ENCODE peak calls at places on chromosomes 4 and X, in seven cellular contexts. One of them, this sample, is unnamed.
A peak's percentile ranks its signal among the peaks of the same experiment; 100 is the strongest.

GRCh38 chr4:22465996-22466395 is 49.9 kb downstream of the ADGRA3 start:
- DNase-seq in aorta: no peak
- DNase-seq in vagina: no peak
- DNase-seq in Caco-2: no peak
- DNase-seq in heart right ventricle: no peak
- DNase-seq in Kasumi-1: no peak
- DNase-seq in bronchial epithelial cell: no peak
- DNase-seq in this sample: no peak

GRCh38 chr4:67522851-67523671 is 22.2 kb downstream of the CENPC start:
- DNase-seq in aorta: no peak
- DNase-seq in vagina: no peak
- DNase-seq in Caco-2: no peak
- DNase-seq in heart right ventricle: no peak
- DNase-seq in Kasumi-1: no peak
- DNase-seq in bronchial epithelial cell: peak; percentile 78
- DNase-seq in this sample: no peak

GRCh38 chr4:3416270-3416669 is 25.5 kb upstream of the HGFAC start:
- DNase-seq in aorta: peak; percentile 4
- DNase-seq in vagina: no peak
- DNase-seq in Caco-2: peak; percentile 7
- DNase-seq in heart right ventricle: no peak
- DNase-seq in Kasumi-1: no peak
- DNase-seq in bronchial epithelial cell: no peak
- DNase-seq in this sample: no peak

GRCh38 chr4:128715616-128716015 is 93.9 kb upstream of the JADE1 start:
- DNase-seq in aorta: no peak
- DNase-seq in vagina: no peak
- DNase-seq in Caco-2: no peak
- DNase-seq in heart right ventricle: no peak
- DNase-seq in Kasumi-1: no peak
- DNase-seq in bronchial epithelial cell: no peak
- DNase-seq in this sample: no peak

GRCh38 chrX:129925305-129926092 is 19.5 kb downstream of the UTP14A start:
- DNase-seq in aorta: peak; percentile 75
- DNase-seq in vagina: no peak
- DNase-seq in Caco-2: peak; percentile 57
- DNase-seq in heart right ventricle: peak; percentile 40
- DNase-seq in Kasumi-1: peak; percentile 58
- DNase-seq in bronchial epithelial cell: peak; percentile 69
- DNase-seq in this sample: peak; percentile 74

GRCh38 chr4:6772223-6772928 is 10.2 kb upstream of the KIAA0232 start:
- DNase-seq in aorta: no peak
- DNase-seq in vagina: no peak
- DNase-seq in Caco-2: no peak
- DNase-seq in heart right ventricle: no peak
- DNase-seq in Kasumi-1: no peak
- DNase-seq in bronchial epithelial cell: no peak
- DNase-seq in this sample: no peak

GRCh38 chr4:159398236-159398638 is 295.4 kb downstream of the RAPGEF2 start:
- DNase-seq in aorta: no peak
- DNase-seq in vagina: no peak
- DNase-seq in Caco-2: no peak
- DNase-seq in heart right ventricle: no peak
- DNase-seq in Kasumi-1: no peak
- DNase-seq in bronchial epithelial cell: no peak
- DNase-seq in this sample: no peak

GRCh38 chr4:74038161-74039064 is at the start of gene CXCL3:
- DNase-seq in aorta: peak; percentile 89
- DNase-seq in vagina: no peak
- DNase-seq in Caco-2: peak; percentile 71
- DNase-seq in heart right ventricle: peak; percentile 79
- DNase-seq in Kasumi-1: peak; percentile 60
- DNase-seq in bronchial epithelial cell: peak; percentile 35
- DNase-seq in this sample: peak; percentile 12

GRCh38 chr4:64539234-64539849 is 130.1 kb upstream of the TECRL start:
- DNase-seq in aorta: no peak
- DNase-seq in vagina: no peak
- DNase-seq in Caco-2: peak; percentile 56
- DNase-seq in heart right ventricle: no peak
- DNase-seq in Kasumi-1: peak; percentile 72
- DNase-seq in bronchial epithelial cell: peak; percentile 52
- DNase-seq in this sample: peak; percentile 81

GRCh38 chrX:152907084-152907651 is 9.3 kb downstream of the ZNF185 start:
- DNase-seq in aorta: peak; percentile 29
- DNase-seq in vagina: no peak
- DNase-seq in Caco-2: no peak
- DNase-seq in heart right ventricle: no peak
- DNase-seq in Kasumi-1: no peak
- DNase-seq in bronchial epithelial cell: no peak
- DNase-seq in this sample: no peak

GRCh38 chr4:55031158-55031557 is 94.2 kb downstream of the KDR start:
- DNase-seq in aorta: no peak
- DNase-seq in vagina: no peak
- DNase-seq in Caco-2: no peak
- DNase-seq in heart right ventricle: no peak
- DNase-seq in Kasumi-1: no peak
- DNase-seq in bronchial epithelial cell: no peak
- DNase-seq in this sample: no peak

GRCh38 chr4:4614925-4615678 is 73.3 kb upstream of the STX18 start:
- DNase-seq in aorta: no peak
- DNase-seq in vagina: no peak
- DNase-seq in Caco-2: no peak
- DNase-seq in heart right ventricle: no peak
- DNase-seq in Kasumi-1: no peak
- DNase-seq in bronchial epithelial cell: no peak
- DNase-seq in this sample: peak; percentile 36

GRCh38 chr4:106530816-106531215 is 162.2 kb upstream of the GIMD1 start:
- DNase-seq in aorta: no peak
- DNase-seq in vagina: no peak
- DNase-seq in Caco-2: no peak
- DNase-seq in heart right ventricle: no peak
- DNase-seq in Kasumi-1: no peak
- DNase-seq in bronchial epithelial cell: no peak
- DNase-seq in this sample: no peak

GRCh38 chrX:151815461-151815860 is 80.9 kb downstream of the CNGA2 start:
- DNase-seq in aorta: no peak
- DNase-seq in vagina: peak; percentile 56
- DNase-seq in Caco-2: no peak
- DNase-seq in heart right ventricle: no peak
- DNase-seq in Kasumi-1: no peak
- DNase-seq in bronchial epithelial cell: no peak
- DNase-seq in this sample: no peak

GRCh38 chr4:13920901-13921300 is 293.4 kb upstream of the BOD1L1 start:
- DNase-seq in aorta: peak; percentile 47
- DNase-seq in vagina: no peak
- DNase-seq in Caco-2: peak; percentile 37
- DNase-seq in heart right ventricle: no peak
- DNase-seq in Kasumi-1: no peak
- DNase-seq in bronchial epithelial cell: peak; percentile 99
- DNase-seq in this sample: no peak

GRCh38 chrX:48927125-48927524 is 8.3 kb upstream of the PIM2 start:
- DNase-seq in aorta: peak; percentile 3
- DNase-seq in vagina: no peak
- DNase-seq in Caco-2: no peak
- DNase-seq in heart right ventricle: no peak
- DNase-seq in Kasumi-1: no peak
- DNase-seq in bronchial epithelial cell: no peak
- DNase-seq in this sample: no peak

GRCh38 chr4:8608714-8609391 is 16.3 kb downstream of the CPZ start:
- DNase-seq in aorta: no peak
- DNase-seq in vagina: no peak
- DNase-seq in Caco-2: no peak
- DNase-seq in heart right ventricle: no peak
- DNase-seq in Kasumi-1: no peak
- DNase-seq in bronchial epithelial cell: no peak
- DNase-seq in this sample: no peak

GRCh38 chr4:131054489-131055019 is 1958.6 kb downstream of the C4orf33 start:
- DNase-seq in aorta: no peak
- DNase-seq in vagina: no peak
- DNase-seq in Caco-2: no peak
- DNase-seq in heart right ventricle: no peak
- DNase-seq in Kasumi-1: no peak
- DNase-seq in bronchial epithelial cell: peak; percentile 8
- DNase-seq in this sample: no peak

GRCh38 chr4:10084651-10085320 is 31.8 kb downstream of the WDR1 start:
- DNase-seq in aorta: peak; percentile 32
- DNase-seq in vagina: no peak
- DNase-seq in Caco-2: no peak
- DNase-seq in heart right ventricle: no peak
- DNase-seq in Kasumi-1: no peak
- DNase-seq in bronchial epithelial cell: no peak
- DNase-seq in this sample: no peak

GRCh38 chr4:146469053-146469452 is 52.7 kb downstream of the SLC10A7 start:
- DNase-seq in aorta: no peak
- DNase-seq in vagina: no peak
- DNase-seq in Caco-2: no peak
- DNase-seq in heart right ventricle: no peak
- DNase-seq in Kasumi-1: no peak
- DNase-seq in bronchial epithelial cell: no peak
- DNase-seq in this sample: no peak

GRCh38 chr4:3501825-3502425 is 30.3 kb downstream of the LRPAP1 start:
- DNase-seq in aorta: no peak
- DNase-seq in vagina: no peak
- DNase-seq in Caco-2: no peak
- DNase-seq in heart right ventricle: no peak
- DNase-seq in Kasumi-1: no peak
- DNase-seq in bronchial epithelial cell: no peak
- DNase-seq in this sample: no peak

GRCh38 chrX:124388562-124388961 is 42.2 kb downstream of the SH2D1A start:
- DNase-seq in aorta: no peak
- DNase-seq in vagina: no peak
- DNase-seq in Caco-2: peak; percentile 33
- DNase-seq in heart right ventricle: peak; percentile 16
- DNase-seq in Kasumi-1: peak; percentile 36
- DNase-seq in bronchial epithelial cell: peak; percentile 34
- DNase-seq in this sample: peak; percentile 53

This sample was measured in pons.